ENCODE peak calls at places on chromosomes 7 and 10, in six cellular contexts. One of them, this sample, is unnamed. For H3K4me1, the result is how much of the 10 kb centered on the place peaks cover.

GRCh38 chr10:110336111-110336721 is 31.5 kb upstream of the SMNDC1 start:
- DNase-seq in GM12878: no peak
- DNase-seq in hepatocyte: peak
- DNase-seq in endodermal cell: peak
- DNase-seq in A549: peak
- DNase-seq in fibroblast of lung: peak
- DNase-seq in this sample: no peak

GRCh38 chr7:93031795-93032194 is 86.0 kb downstream of the SAMD9 start:
- DNase-seq in GM12878: no peak
- DNase-seq in hepatocyte: no peak
- DNase-seq in endodermal cell: no peak
- DNase-seq in A549: no peak
- DNase-seq in fibroblast of lung: no peak
- DNase-seq in this sample: no peak

GRCh38 chr10:15259136-15259535 is 90.6 kb upstream of the NMT2 start:
- DNase-seq in GM12878: no peak
- DNase-seq in hepatocyte: no peak
- DNase-seq in endodermal cell: no peak
- DNase-seq in A549: no peak
- DNase-seq in fibroblast of lung: no peak
- DNase-seq in this sample: no peak

GRCh38 chr7:54967384-54967783 is 51.4 kb upstream of the EGFR start:
- DNase-seq in GM12878: no peak
- DNase-seq in hepatocyte: peak
- DNase-seq in endodermal cell: no peak
- DNase-seq in A549: peak
- DNase-seq in fibroblast of lung: no peak
- DNase-seq in this sample: no peak

GRCh38 chr7:70647801-70648491 is 484.0 kb upstream of the GALNT17 start:
- DNase-seq in GM12878: peak
- DNase-seq in hepatocyte: no peak
- DNase-seq in endodermal cell: no peak
- DNase-seq in A549: no peak
- DNase-seq in fibroblast of lung: no peak
- DNase-seq in this sample: no peak

GRCh38 chr10:86371691-86372090 is 5.1 kb upstream of the GRID1 start:
- DNase-seq in GM12878: no peak
- DNase-seq in hepatocyte: no peak
- DNase-seq in endodermal cell: peak
- DNase-seq in A549: no peak
- DNase-seq in fibroblast of lung: no peak
- DNase-seq in this sample: no peak

GRCh38 chr7:44477063-44477830 is 13.2 kb downstream of the NUDCD3 start:
- DNase-seq in GM12878: peak
- DNase-seq in hepatocyte: peak
- DNase-seq in endodermal cell: peak
- DNase-seq in A549: peak
- DNase-seq in fibroblast of lung: peak
- DNase-seq in this sample: peak

GRCh38 chr7:13159467-13160184 is 472.2 kb downstream of the ARL4A start:
- DNase-seq in GM12878: no peak
- DNase-seq in hepatocyte: no peak
- DNase-seq in endodermal cell: no peak
- DNase-seq in A549: no peak
- DNase-seq in fibroblast of lung: no peak
- DNase-seq in this sample: no peak

GRCh38 chr7:38962028-38962427 is 15.7 kb upstream of the POU6F2 start:
- DNase-seq in GM12878: no peak
- DNase-seq in hepatocyte: no peak
- DNase-seq in endodermal cell: no peak
- DNase-seq in A549: no peak
- DNase-seq in fibroblast of lung: no peak
- DNase-seq in this sample: no peak

GRCh38 chr10:129174167-129175014 is 292.6 kb upstream of the MGMT start:
- DNase-seq in GM12878: no peak
- DNase-seq in hepatocyte: no peak
- DNase-seq in endodermal cell: no peak
- DNase-seq in A549: no peak
- DNase-seq in fibroblast of lung: no peak
- DNase-seq in this sample: no peak

GRCh38 chr10:15140640-15141039 is 27.9 kb downstream of the NMT2 start:
- DNase-seq in GM12878: no peak
- DNase-seq in hepatocyte: no peak
- DNase-seq in endodermal cell: no peak
- DNase-seq in A549: no peak
- DNase-seq in fibroblast of lung: no peak
- DNase-seq in this sample: no peak

GRCh38 chr7:104857458-104858425 is 156.3 kb upstream of the KMT2E start:
- DNase-seq in GM12878: no peak
- DNase-seq in hepatocyte: no peak
- DNase-seq in endodermal cell: no peak
- DNase-seq in A549: no peak
- DNase-seq in fibroblast of lung: no peak
- DNase-seq in this sample: no peak

GRCh38 chr7:94059747-94060146 is 55.6 kb upstream of the BET1 start:
- DNase-seq in GM12878: peak
- DNase-seq in hepatocyte: no peak
- DNase-seq in endodermal cell: no peak
- DNase-seq in A549: no peak
- DNase-seq in fibroblast of lung: peak
- DNase-seq in this sample: no peak

GRCh38 chr10:108358912-108359311 is 1194.4 kb upstream of the SORCS1 start:
- DNase-seq in GM12878: peak
- DNase-seq in hepatocyte: peak
- DNase-seq in endodermal cell: no peak
- DNase-seq in A549: peak
- DNase-seq in fibroblast of lung: peak
- DNase-seq in this sample: no peak

GRCh38 chr10:124296121-124296812 is 122.5 kb downstream of the OAT start:
- DNase-seq in GM12878: no peak
- DNase-seq in hepatocyte: peak
- DNase-seq in endodermal cell: peak
- DNase-seq in A549: no peak
- DNase-seq in fibroblast of lung: peak
- DNase-seq in this sample: no peak

GRCh38 chr10:35184527-35185171 is 58.0 kb downstream of the CREM start:
- DNase-seq in GM12878: no peak
- DNase-seq in hepatocyte: no peak
- DNase-seq in endodermal cell: no peak
- DNase-seq in A549: no peak
- DNase-seq in fibroblast of lung: no peak
- DNase-seq in this sample: no peak

GRCh38 chr7:123749537-123749857 is 694 bp upstream of the WASL start:
- DNase-seq in GM12878: no peak
- DNase-seq in hepatocyte: peak
- DNase-seq in endodermal cell: no peak
- DNase-seq in A549: peak
- DNase-seq in fibroblast of lung: peak
- DNase-seq in this sample: no peak

GRCh38 chr10:58921366-58921947 is 255.0 kb upstream of the PHYHIPL start:
- DNase-seq in GM12878: no peak
- DNase-seq in hepatocyte: no peak
- DNase-seq in endodermal cell: no peak
- DNase-seq in A549: no peak
- DNase-seq in fibroblast of lung: no peak
- DNase-seq in this sample: no peak

GRCh38 chr7:137717811-137718271 is 128.9 kb downstream of the DGKI start:
- DNase-seq in GM12878: peak
- DNase-seq in hepatocyte: no peak
- DNase-seq in endodermal cell: peak
- DNase-seq in A549: no peak
- DNase-seq in fibroblast of lung: peak
- DNase-seq in this sample: no peak

GRCh38 chr7:88169717-88170320 is 50.0 kb downstream of the SRI start:
- DNase-seq in GM12878: no peak
- DNase-seq in hepatocyte: peak
- DNase-seq in endodermal cell: no peak
- DNase-seq in A549: peak
- DNase-seq in fibroblast of lung: peak
- DNase-seq in this sample: no peak

GRCh38 chr10:93445978-93446720 is 36.0 kb downstream of the MYOF start:
- DNase-seq in GM12878: no peak
- DNase-seq in hepatocyte: no peak
- DNase-seq in endodermal cell: no peak
- DNase-seq in A549: no peak
- DNase-seq in fibroblast of lung: no peak
- DNase-seq in this sample: no peak

GRCh38 chr10:63628526-63629362 is 107.5 kb downstream of the REEP3 start:
- DNase-seq in GM12878: peak
- DNase-seq in hepatocyte: peak
- DNase-seq in endodermal cell: peak
- DNase-seq in A549: no peak
- DNase-seq in fibroblast of lung: peak
- DNase-seq in this sample: peak

GRCh38 chr7:142647749-142648148 is 101.5 kb upstream of the PRSS1 start:
- DNase-seq in GM12878: no peak
- DNase-seq in hepatocyte: no peak
- DNase-seq in endodermal cell: no peak
- DNase-seq in A549: no peak
- DNase-seq in fibroblast of lung: no peak
- DNase-seq in this sample: no peak

GRCh38 chr7:48139461-48139860 is 31.8 kb upstream of the ABCA13 start:
- DNase-seq in GM12878: no peak
- DNase-seq in hepatocyte: peak
- DNase-seq in endodermal cell: peak
- DNase-seq in A549: peak
- DNase-seq in fibroblast of lung: peak
- DNase-seq in this sample: no peak
- H3K4me1 ChIP-seq in GM12878: under half
- H3K4me1 ChIP-seq in hepatocyte: under half
- H3K4me1 ChIP-seq in endodermal cell: under half
- H3K4me1 ChIP-seq in A549: under half
- H3K4me1 ChIP-seq in fibroblast of lung: under half
- H3K4me1 ChIP-seq in this sample: under half

GRCh38 chr10:21532694-21533576 is 1.1 kb upstream of the MLLT10 start:
- DNase-seq in GM12878: no peak
- DNase-seq in hepatocyte: no peak
- DNase-seq in endodermal cell: no peak
- DNase-seq in A549: peak
- DNase-seq in fibroblast of lung: no peak
- DNase-seq in this sample: no peak

GRCh38 chr10:21534611-21535493 is 820 bp downstream of the MLLT10 start:
- DNase-seq in GM12878: no peak
- DNase-seq in hepatocyte: peak
- DNase-seq in endodermal cell: peak
- DNase-seq in A549: peak
- DNase-seq in fibroblast of lung: peak
- DNase-seq in this sample: peak

GRCh38 chr10:21531164-21531563 is 2.9 kb upstream of the MLLT10 start:
- DNase-seq in GM12878: no peak
- DNase-seq in hepatocyte: no peak
- DNase-seq in endodermal cell: no peak
- DNase-seq in A549: peak
- DNase-seq in fibroblast of lung: peak
- DNase-seq in this sample: no peak

GRCh38 chr10:21535494-21535818 is 1.4 kb downstream of the MLLT10 start:
- DNase-seq in GM12878: no peak
- DNase-seq in hepatocyte: no peak
- DNase-seq in endodermal cell: no peak
- DNase-seq in A549: no peak
- DNase-seq in fibroblast of lung: no peak
- DNase-seq in this sample: no peak

DNA sequence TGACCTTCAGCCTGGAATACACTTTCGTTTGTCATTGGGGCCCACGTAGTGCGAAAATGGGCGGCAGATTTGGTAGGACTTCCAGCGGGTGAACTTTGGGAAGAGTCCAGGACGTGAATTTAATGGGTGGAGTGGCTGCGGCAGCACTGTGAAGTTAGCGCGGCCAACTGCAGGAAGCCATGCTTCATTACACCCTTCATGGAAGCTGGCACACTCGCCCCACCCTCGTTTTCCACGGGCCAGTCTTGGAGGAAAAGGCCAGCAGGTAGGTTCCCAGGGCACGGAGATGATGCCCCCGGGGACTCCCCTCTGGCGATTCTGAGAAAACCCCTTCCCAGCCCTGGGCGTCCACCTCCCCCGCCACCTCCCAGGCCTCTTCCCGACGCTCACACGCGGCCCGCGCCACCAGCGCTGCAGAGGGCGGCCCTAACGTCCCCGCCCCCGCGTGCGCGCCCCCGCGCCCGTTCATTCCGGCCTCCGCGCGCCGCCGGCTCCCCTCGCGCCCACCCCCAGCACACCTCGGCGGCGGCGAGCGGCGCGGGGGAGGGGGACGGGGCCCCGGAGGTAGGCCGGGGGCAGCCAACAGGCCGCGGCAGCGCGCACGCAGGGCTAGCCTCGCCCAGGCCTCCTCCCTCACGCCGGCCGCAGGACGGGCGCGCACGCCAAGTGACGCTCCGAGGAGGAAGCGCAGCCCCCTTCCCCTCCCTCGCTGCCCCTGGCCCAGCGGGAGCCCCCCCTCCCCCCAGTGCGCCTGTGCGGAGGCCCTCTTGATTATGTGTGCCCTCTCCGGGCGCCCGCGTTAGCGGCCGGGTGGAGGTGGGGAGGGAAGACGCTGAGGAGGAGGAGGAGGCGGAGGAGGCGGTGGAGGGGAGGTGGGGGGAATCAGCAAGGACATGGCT is at the start of gene MLLT10:
- DNase-seq in GM12878: peak
- DNase-seq in hepatocyte: peak
- DNase-seq in endodermal cell: peak
- DNase-seq in A549: peak
- DNase-seq in fibroblast of lung: peak
- DNase-seq in this sample: peak
- TF ChIP-seq CTCF in GM12878: no peak
- TF ChIP-seq CTCF in hepatocyte: no peak
- TF ChIP-seq CTCF in endodermal cell: peak
- TF ChIP-seq CTCF in A549: no peak
- TF ChIP-seq CTCF in fibroblast of lung: peak
- TF ChIP-seq CTCF in this sample: peak

GRCh38 chr7:151366141-151366871 is 24.7 kb downstream of the NUB1 start:
- DNase-seq in GM12878: no peak
- DNase-seq in hepatocyte: no peak
- DNase-seq in endodermal cell: no peak
- DNase-seq in A549: no peak
- DNase-seq in fibroblast of lung: peak
- DNase-seq in this sample: no peak
- H3K27ac ChIP-seq in GM12878: no peak
- H3K27ac ChIP-seq in hepatocyte: peak
- H3K27ac ChIP-seq in endodermal cell: no peak
- H3K27ac ChIP-seq in A549: no peak
- H3K27ac ChIP-seq in fibroblast of lung: peak
- H3K27ac ChIP-seq in this sample: no peak

GRCh38 chr10:12596055-12596576 is 246.8 kb downstream of the CAMK1D start:
- DNase-seq in GM12878: no peak
- DNase-seq in hepatocyte: no peak
- DNase-seq in endodermal cell: no peak
- DNase-seq in A549: no peak
- DNase-seq in fibroblast of lung: no peak
- DNase-seq in this sample: no peak

GRCh38 chr10:12597176-12597575 is 247.8 kb downstream of the CAMK1D start:
- DNase-seq in GM12878: no peak
- DNase-seq in hepatocyte: no peak
- DNase-seq in endodermal cell: no peak
- DNase-seq in A549: no peak
- DNase-seq in fibroblast of lung: no peak
- DNase-seq in this sample: no peak

GRCh38 chr10:12592967-12593366 is 243.6 kb downstream of the CAMK1D start:
- DNase-seq in GM12878: no peak
- DNase-seq in hepatocyte: no peak
- DNase-seq in endodermal cell: no peak
- DNase-seq in A549: peak
- DNase-seq in fibroblast of lung: no peak
- DNase-seq in this sample: no peak

GRCh38 chr10:12590682-12591642 is 241.6 kb downstream of the CAMK1D start:
- DNase-seq in GM12878: no peak
- DNase-seq in hepatocyte: no peak
- DNase-seq in endodermal cell: no peak
- DNase-seq in A549: no peak
- DNase-seq in fibroblast of lung: no peak
- DNase-seq in this sample: no peak

GRCh38 chr10:12594448-12594944 is 245.1 kb downstream of the CAMK1D start:
- DNase-seq in GM12878: no peak
- DNase-seq in hepatocyte: no peak
- DNase-seq in endodermal cell: no peak
- DNase-seq in A549: no peak
- DNase-seq in fibroblast of lung: no peak
- DNase-seq in this sample: no peak
- H3K4me1 ChIP-seq in GM12878: under half
- H3K4me1 ChIP-seq in hepatocyte: under half
- H3K4me1 ChIP-seq in endodermal cell: under half
- H3K4me1 ChIP-seq in A549: under half
- H3K4me1 ChIP-seq in fibroblast of lung: under half
- H3K4me1 ChIP-seq in this sample: under half